ENCODE peak calls at places on chromosomes 5 and 9, in six cellular contexts. E is SK-N-SH, Y is PC-3, I is OCI-LY7, R is GM23338, S is HCT116. K is an unnamed sample. For H3K9me2, the result is how much of the 10 kb centered on the place peaks cover.

GRCh38 chr5:2832394-2832793 is 80.9 kb upstream of the IRX2 start:
- DNase-seq in E (no peak), Y (no peak), I (no peak), R (peak), S (no peak), K (no peak)

GRCh38 chr9:123957168-123957721 is 27.3 kb upstream of the DENND1A start:
- DNase-seq in E (no peak), Y (peak), I (no peak), R (no peak), S (no peak), K (no peak)

GRCh38 chr5:74149395-74149794 is 491.1 kb downstream of the ENC1 start:
- DNase-seq in E (no peak), Y (peak), I (no peak), R (no peak), S (no peak), K (no peak)

GRCh38 chr5:147509710-147510651 is at the start of gene DPYSL3:
- DNase-seq in E (peak), Y (peak), I (no peak), R (peak), S (peak), K (peak)

GRCh38 chr5:1519631-1520141 is 4.1 kb downstream of the LPCAT1 start:
- DNase-seq in E (no peak), Y (no peak), I (no peak), R (no peak), S (no peak), K (no peak)

GRCh38 chr5:116970318-116970717 is 395.7 kb upstream of the SEMA6A start:
- DNase-seq in E (peak), Y (no peak), I (no peak), R (no peak), S (no peak), K (peak)

GRCh38 chr5:991472-992267 is 16.9 kb upstream of the NKD2 start:
- DNase-seq in E (no peak), Y (no peak), I (no peak), R (no peak), S (no peak), K (peak)

GRCh38 chr5:18048449-18048848 is 414.2 kb downstream of the TAF11L14 start:
- DNase-seq in E (no peak), Y (peak), I (no peak), R (no peak), S (no peak), K (no peak)

GRCh38 chr5:113524927-113525326 is 11.4 kb downstream of the YTHDC2 start:
- DNase-seq in E (no peak), Y (no peak), I (peak), R (no peak), S (no peak), K (no peak)

GRCh38 chr5:775960-776861 is 8.3 kb downstream of the ZDHHC11B start:
- DNase-seq in E (peak), Y (no peak), I (no peak), R (no peak), S (no peak), K (no peak)

GRCh38 chr5:96651948-96652753 is 10.0 kb upstream of the CAST start:
- DNase-seq in E (peak), Y (no peak), I (peak), R (peak), S (no peak), K (no peak)

GRCh38 chr5:149039501-149039900 is 23.4 kb downstream of the SH3TC2 start:
- DNase-seq in E (no peak), Y (no peak), I (no peak), R (no peak), S (no peak), K (no peak)

DNA sequence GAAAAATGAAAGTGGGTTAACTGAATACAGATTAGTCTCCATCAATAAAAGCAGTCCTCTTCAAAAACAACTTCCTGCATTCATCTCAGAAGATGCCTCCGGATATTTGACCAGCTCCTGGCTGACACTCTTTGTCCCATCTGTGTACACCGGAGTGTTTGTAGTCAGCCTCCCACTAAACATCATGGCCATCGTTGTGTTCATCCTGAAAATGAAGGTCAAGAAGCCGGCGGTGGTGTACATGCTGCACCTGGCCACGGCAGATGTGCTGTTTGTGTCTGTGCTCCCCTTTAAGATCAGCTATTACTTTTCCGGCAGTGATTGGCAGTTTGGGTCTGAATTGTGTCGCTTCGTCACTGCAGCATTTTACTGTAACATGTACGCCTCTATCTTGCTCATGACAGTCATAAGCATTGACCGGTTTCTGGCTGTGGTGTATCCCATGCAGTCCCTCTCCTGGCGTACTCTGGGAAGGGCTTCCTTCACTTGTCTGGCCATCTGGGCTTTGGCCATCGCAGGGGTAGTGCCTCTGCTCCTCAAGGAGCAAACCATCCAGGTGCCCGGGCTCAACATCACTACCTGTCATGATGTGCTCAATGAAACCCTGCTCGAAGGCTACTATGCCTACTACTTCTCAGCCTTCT is 16.6 kb downstream of the F2R start:
- DNase-seq in E (no peak), Y (no peak), I (no peak), R (no peak), S (no peak), K (no peak)
- H3K4me3 ChIP-seq in E (no peak), Y (no peak), I (no peak), R (no peak), S (no peak), K (no peak)

DNA sequence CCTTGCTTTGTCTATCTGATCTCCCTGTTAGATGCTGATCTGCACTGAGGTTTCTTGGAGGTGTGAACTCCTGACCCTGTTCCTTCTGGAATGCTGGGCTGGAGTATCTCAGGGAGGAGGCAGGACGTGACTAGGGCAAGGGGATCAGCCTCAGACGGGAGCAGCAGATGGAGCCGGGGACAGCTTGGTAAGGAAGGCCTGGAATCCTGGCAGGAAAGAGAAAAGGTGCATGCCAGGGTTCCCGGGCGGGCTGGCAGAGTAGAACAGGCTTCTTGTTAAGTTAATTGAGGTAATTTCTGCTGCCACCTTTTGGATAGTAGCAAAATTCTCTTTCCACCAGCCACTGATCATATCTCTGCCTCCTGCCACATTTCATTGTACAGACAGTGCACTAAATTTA is 180.9 kb downstream of the ZNF462 start:
- DNase-seq in E (no peak), Y (no peak), I (no peak), R (no peak), S (no peak), K (no peak)
- TF ChIP-seq CTCF in E (no peak), Y (no peak), I (peak), R (no peak), S (no peak), K (no peak)

GRCh38 chr5:65819215-65819904 is 97.4 kb downstream of the NLN start:
- DNase-seq in E (no peak), Y (no peak), I (no peak), R (no peak), S (no peak), K (no peak)

GRCh38 chr5:65818592-65818991 is 96.6 kb downstream of the NLN start:
- DNase-seq in E (peak), Y (no peak), I (no peak), R (no peak), S (no peak), K (peak)

GRCh38 chr5:65817936-65818335 is 95.9 kb downstream of the NLN start:
- DNase-seq in E (no peak), Y (no peak), I (no peak), R (peak), S (no peak), K (no peak)

GRCh38 chr5:65820373-65820772 is 98.4 kb downstream of the NLN start:
- DNase-seq in E (no peak), Y (no peak), I (no peak), R (no peak), S (no peak), K (no peak)

GRCh38 chr5:65819905-65820240 is 97.9 kb downstream of the NLN start:
- DNase-seq in E (no peak), Y (no peak), I (no peak), R (no peak), S (no peak), K (no peak)
- H3K9me2 ChIP-seq in E (under half), Y (under half), I (under half), R (under half), S (under half), K (under half)

GRCh38 chr9:128635266-128636023 is 21.2 kb downstream of the DYNC2I2 start:
- DNase-seq in E (peak), Y (peak), I (no peak), R (peak), S (peak), K (peak)
- H3K4me3 ChIP-seq in E (no peak), Y (peak), I (no peak), R (no peak), S (peak), K (no peak)

DNA sequence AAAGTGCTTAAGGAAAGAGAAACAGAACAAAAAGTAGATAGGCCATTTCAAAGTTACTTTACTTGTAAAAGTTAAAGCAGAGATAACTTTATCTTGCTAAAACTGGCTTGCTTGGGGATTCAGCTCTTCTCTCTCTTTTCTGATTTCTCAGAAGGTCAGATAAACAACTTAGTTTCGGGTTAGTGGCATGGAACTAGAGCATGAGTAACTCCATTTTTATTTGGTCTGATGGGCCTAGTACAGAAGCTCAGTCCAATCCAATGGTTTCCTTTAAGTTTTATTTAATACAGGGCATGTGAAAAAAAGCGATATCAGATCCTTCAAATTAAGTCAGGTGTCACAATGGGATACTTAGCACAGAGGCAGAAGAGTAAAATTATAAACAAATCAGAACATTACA is 18.8 kb upstream of the GPBP1 start:
- DNase-seq in E (no peak), Y (no peak), I (no peak), R (no peak), S (no peak), K (no peak)
- TF ChIP-seq CTCF in E (no peak), Y (no peak), I (no peak), R (no peak), S (no peak), K (no peak)

DNA sequence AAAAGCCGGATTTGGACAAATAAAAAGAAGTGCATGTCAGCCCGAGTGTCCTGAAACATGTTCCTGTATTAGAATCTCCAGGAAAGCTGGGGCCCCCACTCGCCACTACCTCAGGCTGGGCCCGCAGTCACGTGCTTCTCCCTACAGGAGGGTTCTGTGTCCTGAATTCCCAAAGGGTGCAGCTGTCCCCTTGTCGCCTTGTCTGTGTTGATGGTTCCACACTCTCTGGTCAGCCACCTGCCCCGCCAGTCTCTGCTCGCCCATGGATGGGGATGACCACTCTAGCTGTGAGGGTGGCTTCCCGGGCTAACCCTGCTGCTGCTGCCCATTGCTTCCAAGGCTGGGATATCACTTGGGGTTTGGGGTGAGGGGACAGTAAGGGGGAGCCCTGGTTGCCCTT is 3.1 kb upstream of the TMEM250 start:
- DNase-seq in E (no peak), Y (no peak), I (no peak), R (no peak), S (no peak), K (no peak)
- H3K9me2 ChIP-seq in E (under half), Y (under half), I (under half), R (under half), S (under half), K (under half)

GRCh38 chr9:84670106-84670800 is 724 bp downstream of the NTRK2 start:
- DNase-seq in E (peak), Y (no peak), I (no peak), R (peak), S (no peak), K (peak)

GRCh38 chr9:84667571-84668203 is 1.8 kb upstream of the NTRK2 start:
- DNase-seq in E (peak), Y (no peak), I (no peak), R (peak), S (no peak), K (peak)

GRCh38 chr9:84669008-84669292 is 579 bp upstream of the NTRK2 start:
- DNase-seq in E (no peak), Y (no peak), I (no peak), R (peak), S (no peak), K (no peak)

GRCh38 chr9:84669293-84670105 is at the start of gene NTRK2:
- DNase-seq in E (peak), Y (no peak), I (no peak), R (peak), S (no peak), K (peak)

GRCh38 chr9:84668204-84669007 is 1.1 kb upstream of the NTRK2 start:
- DNase-seq in E (peak), Y (peak), I (no peak), R (peak), S (peak), K (peak)
- H3K4me3 ChIP-seq in E (peak), Y (peak), I (no peak), R (peak), S (peak), K (peak)

GRCh38 chr5:78300464-78301045 is 6.1 kb upstream of the AP3B1 start:
- DNase-seq in E (no peak), Y (peak), I (peak), R (peak), S (peak), K (no peak)
- TF ChIP-seq CTCF in E (peak), Y (peak), I (peak), R (peak), S (peak), K (peak)

K was measured in hepatocyte.